ENCODE peak calls at places on chromosome 5, in ten cellular contexts. X, R, E, C, G, B, Q, V, D and J are unnamed samples.

GRCh38 chr5:172855597-172856292 is 21.7 kb downstream of the ERGIC1 start:
- DNase-seq in D (no peak), B (no peak), V (no peak), E (peak; percentile 64), G (peak; percentile 80), C (no peak), R (no peak), X (no peak), Q (no peak), J (no peak)

GRCh38 chr5:65837139-65837538 is 89.2 kb upstream of the ERBIN start:
- DNase-seq in D (peak; percentile 90), X (no peak), C (no peak), Q (no peak), G (no peak), B (no peak), E (peak; percentile 83), R (no peak), V (no peak), J (no peak)

GRCh38 chr5:60510663-60511062 is 189.3 kb downstream of the DEPDC1B start:
- DNase-seq in B (no peak), D (no peak), R (no peak), E (no peak), X (no peak), G (no peak), C (no peak), V (no peak), Q (no peak), J (no peak)

GRCh38 chr5:133290669-133291235 is 238.9 kb downstream of the HSPA4 start:
- DNase-seq in V (no peak), Q (no peak), B (no peak), X (no peak), E (no peak), C (no peak), G (no peak), D (no peak), R (no peak), J (no peak)

GRCh38 chr5:79135790-79136553 is 24.4 kb downstream of the BHMT start:
- DNase-seq in C (no peak), B (no peak), D (no peak), V (no peak), E (no peak), Q (no peak), X (no peak), R (no peak), G (no peak), J (no peak)

GRCh38 chr5:138725885-138726457 is 27.3 kb upstream of the CTNNA1 start:
- DNase-seq in Q (no peak), G (no peak), X (no peak), B (no peak), C (no peak), R (no peak), E (peak; percentile 22), V (no peak), D (no peak), J (no peak)

GRCh38 chr5:171592076-171592475 is 172.6 kb downstream of the FGF18 start:
- DNase-seq in D (no peak), V (no peak), X (no peak), B (no peak), E (no peak), G (no peak), R (no peak), Q (no peak), C (no peak), J (no peak)

GRCh38 chr5:137737349-137738256 is 1.7 kb upstream of the KLHL3 start:
- DNase-seq in G (no peak), V (no peak), B (no peak), X (peak; percentile 46), Q (no peak), R (no peak), E (peak; percentile 26), C (peak; percentile 24), D (peak; percentile 61), J (no peak)

GRCh38 chr5:162683280-162683679 is 615.7 kb downstream of the GABRG2 start:
- DNase-seq in X (no peak), Q (no peak), B (no peak), R (no peak), V (no peak), E (no peak), C (no peak), D (no peak), G (no peak), J (no peak)

GRCh38 chr5:5419291-5420210 is 2.9 kb upstream of the ICE1 start:
- DNase-seq in D (peak; percentile 93), E (peak; percentile 78), B (no peak), R (peak; percentile 55), V (peak; percentile 31), X (no peak), Q (peak; percentile 19), C (peak; percentile 42), G (no peak), J (no peak)

GRCh38 chr5:142856269-142856668 is 86.1 kb downstream of the ARHGAP26 start:
- DNase-seq in V (no peak), Q (no peak), C (no peak), R (no peak), X (no peak), G (no peak), B (no peak), D (no peak), E (no peak), J (no peak)

GRCh38 chr5:40383719-40384651 is 295.7 kb upstream of the PTGER4 start:
- DNase-seq in Q (no peak), R (no peak), V (no peak), G (no peak), E (peak; percentile 66), D (peak; percentile 89), B (no peak), C (no peak), X (peak; percentile 46), J (no peak)

GRCh38 chr5:134917070-134917831 is 12.3 kb downstream of the PCBD2 start:
- DNase-seq in E (no peak), X (no peak), Q (peak; percentile 56), R (no peak), V (no peak), B (no peak), G (no peak), C (no peak), D (no peak), J (no peak)

GRCh38 chr5:172501708-172502379 is 47.5 kb upstream of the SH3PXD2B start:
- DNase-seq in Q (no peak), R (no peak), G (no peak), V (no peak), C (no peak), X (no peak), E (no peak), B (no peak), D (no peak), J (no peak)

GRCh38 chr5:6496636-6497035 is 48.0 kb downstream of the UBE2QL1 start:
- DNase-seq in Q (no peak), R (no peak), G (no peak), E (no peak), D (no peak), B (no peak), X (no peak), V (no peak), C (no peak), J (no peak)

GRCh38 chr5:145660897-145661650 is 174.1 kb downstream of the PRELID2 start:
- DNase-seq in E (peak; percentile 89), G (no peak), D (no peak), C (no peak), R (no peak), X (no peak), V (no peak), Q (no peak), B (no peak), J (no peak)